ENCODE peak calls at places on chromosomes 12 and 14, in eight cellular contexts. O is NCI-H2227 treated with DMSO at 0.1 percent for 48 hours; L is nucleus accumbens; X is heart right ventricle; G is nephron progenitor cell; F is stimulated activated CD8-positive, alpha-beta memory T cell treated with anti-CD3 and anti-CD28 coated beads, Interleukin-4, amount 100 ng/mL, for 1 hour; Q is lung; K is Panc1. V is an unnamed sample.

GRCh38 chr12:107105410-107105703 is 12.0 kb upstream of the CRY1 start:
- DNase-seq in K (no peak), F (no peak), Q (no peak), X (no peak), G (no peak), L (no peak), O (no peak), V (no peak)

GRCh38 chr14:104393199-104393897 is 186.2 kb upstream of the C14orf180 start:
- DNase-seq in L (no peak), F (no peak), G (no peak), K (no peak), X (peak; percentile 63), Q (peak; percentile 22), O (no peak), V (no peak)

GRCh38 chr12:45988259-45988658 is 2.1 kb downstream of the SCAF11 start:
- DNase-seq in K (no peak), O (no peak), Q (no peak), X (no peak), L (no peak), F (no peak), G (no peak), V (no peak)

GRCh38 chr12:1806301-1807106 is 13.9 kb upstream of the LRTM2 start:
- DNase-seq in O (no peak), F (no peak), G (no peak), K (no peak), X (peak; percentile 50), Q (no peak), L (no peak), V (no peak)

GRCh38 chr12:108685469-108686247 is 45.7 kb downstream of the CORO1C start:
- DNase-seq in O (no peak), L (no peak), K (no peak), X (no peak), G (no peak), Q (no peak), F (no peak), V (no peak)

GRCh38 chr12:113684053-113684907 is 212.6 kb upstream of the LHX5 start:
- DNase-seq in G (peak; percentile 24), F (no peak), Q (no peak), K (no peak), O (peak; percentile 23), L (no peak), X (no peak), V (peak; percentile 9)

GRCh38 chr14:23141706-23142467 is 22.8 kb upstream of the CEBPE start:
- DNase-seq in O (no peak), G (no peak), L (no peak), K (no peak), F (no peak), Q (peak; percentile 58), X (peak; percentile 73), V (no peak)

GRCh38 chr12:94649349-94650142 is 811 bp downstream of the TMCC3 start:
- DNase-seq in L (peak; percentile 57), K (no peak), O (no peak), X (peak; percentile 63), Q (peak; percentile 36), F (no peak), G (peak; percentile 71), V (no peak)

GRCh38 chr12:104676636-104677035 is 219.9 kb downstream of the CHST11 start:
- DNase-seq in Q (no peak), L (no peak), K (no peak), O (no peak), G (no peak), X (no peak), F (no peak), V (no peak)

GRCh38 chr14:49982082-49982481 is 89.2 kb downstream of the ARF6 start:
- DNase-seq in L (no peak), K (no peak), O (no peak), G (no peak), Q (no peak), X (no peak), F (no peak), V (no peak)

GRCh38 chr12:8629486-8630033 is 16.9 kb upstream of the AICDA start:
- DNase-seq in K (no peak), Q (no peak), G (no peak), O (no peak), F (no peak), X (no peak), L (no peak), V (peak; percentile 5)

GRCh38 chr12:52181757-52182156 is 10.1 kb downstream of the KRT80 start:
- DNase-seq in L (no peak), O (no peak), G (peak; percentile 50), Q (no peak), K (no peak), F (no peak), X (no peak), V (no peak)

GRCh38 chr12:112261559-112261958 is 120.7 kb downstream of the HECTD4 start:
- DNase-seq in L (no peak), K (no peak), Q (no peak), X (no peak), G (no peak), O (no peak), F (no peak), V (no peak)

GRCh38 chr14:44910826-44911225 is 50.9 kb downstream of the KLHL28 start:
- DNase-seq in G (no peak), K (no peak), F (no peak), X (no peak), O (no peak), Q (no peak), L (no peak), V (no peak)

GRCh38 chr12:31620311-31620710 is 29.4 kb upstream of the DENND5B start:
- DNase-seq in F (no peak), L (no peak), G (no peak), O (no peak), Q (no peak), X (no peak), K (no peak), V (no peak)

GRCh38 chr12:119178544-119179334 is at the start of gene HSPB8:
- DNase-seq in L (peak; percentile 63), O (peak; percentile 55), F (no peak), Q (peak; percentile 92), K (peak; percentile 69), G (peak; percentile 85), X (peak; percentile 92), V (no peak)